ENCODE peak calls at places on chromosome 2, in five cellular contexts. One of them, this sample, is unnamed. For H3K4me1, the result is how much of the 10 kb centered on the place peaks cover.

GRCh38 chr2:217688494-217688893 is 314.3 kb downstream of the TNS1 start:
- DNase-seq in GM23248: no peak
- DNase-seq in endothelial cell of umbilical vein: no peak
- DNase-seq in OCI-LY7: no peak
- DNase-seq in osteoblast: no peak
- DNase-seq in this sample: no peak

GRCh38 chr2:54457326-54458023 is 1.3 kb downstream of the SPTBN1 start:
- DNase-seq in OCI-LY7: peak
- DNase-seq in endothelial cell of umbilical vein: peak
- DNase-seq in GM23248: peak
- DNase-seq in osteoblast: peak
- DNase-seq in this sample: no peak

GRCh38 chr2:17879137-17879912 is 858 bp downstream of the KCNS3 start:
- DNase-seq in endothelial cell of umbilical vein: peak
- DNase-seq in osteoblast: peak
- DNase-seq in OCI-LY7: no peak
- DNase-seq in GM23248: peak
- DNase-seq in this sample: peak

GRCh38 chr2:27596627-27597026 is 13.8 kb downstream of the ZNF512 start:
- DNase-seq in osteoblast: no peak
- DNase-seq in GM23248: peak
- DNase-seq in endothelial cell of umbilical vein: no peak
- DNase-seq in OCI-LY7: no peak
- DNase-seq in this sample: no peak

GRCh38 chr2:148058641-148059040 is 37.8 kb downstream of the MBD5 start:
- DNase-seq in OCI-LY7: no peak
- DNase-seq in endothelial cell of umbilical vein: no peak
- DNase-seq in osteoblast: peak
- DNase-seq in GM23248: peak
- DNase-seq in this sample: no peak

GRCh38 chr2:149989447-149990063 is 402.0 kb upstream of the MMADHC start:
- DNase-seq in endothelial cell of umbilical vein: peak
- DNase-seq in OCI-LY7: no peak
- DNase-seq in GM23248: peak
- DNase-seq in osteoblast: peak
- DNase-seq in this sample: peak

GRCh38 chr2:11175293-11175795 is 20.1 kb downstream of the SLC66A3 start:
- DNase-seq in OCI-LY7: no peak
- DNase-seq in osteoblast: peak
- DNase-seq in GM23248: peak
- DNase-seq in endothelial cell of umbilical vein: no peak
- DNase-seq in this sample: no peak

GRCh38 chr2:11710210-11710609 is 36.2 kb upstream of the LPIN1 start:
- DNase-seq in endothelial cell of umbilical vein: peak
- DNase-seq in OCI-LY7: no peak
- DNase-seq in osteoblast: peak
- DNase-seq in GM23248: peak
- DNase-seq in this sample: peak

GRCh38 chr2:136255648-136256461 is 137.9 kb upstream of the CXCR4 start:
- DNase-seq in GM23248: no peak
- DNase-seq in endothelial cell of umbilical vein: no peak
- DNase-seq in OCI-LY7: peak
- DNase-seq in osteoblast: no peak
- DNase-seq in this sample: no peak

GRCh38 chr2:26618611-26619010 is 22.6 kb downstream of the CIB4 start:
- DNase-seq in endothelial cell of umbilical vein: no peak
- DNase-seq in GM23248: no peak
- DNase-seq in OCI-LY7: no peak
- DNase-seq in osteoblast: no peak
- DNase-seq in this sample: no peak

GRCh38 chr2:100750143-100750542 is 69.8 kb upstream of the NPAS2 start:
- DNase-seq in GM23248: no peak
- DNase-seq in osteoblast: no peak
- DNase-seq in endothelial cell of umbilical vein: no peak
- DNase-seq in OCI-LY7: no peak
- DNase-seq in this sample: no peak

GRCh38 chr2:163044116-163044515 is 205.5 kb upstream of the KCNH7 start:
- DNase-seq in GM23248: no peak
- DNase-seq in OCI-LY7: no peak
- DNase-seq in osteoblast: no peak
- DNase-seq in endothelial cell of umbilical vein: no peak
- DNase-seq in this sample: no peak

GRCh38 chr2:44083054-44083453 is 85.6 kb upstream of the PPM1B start:
- DNase-seq in GM23248: no peak
- DNase-seq in endothelial cell of umbilical vein: no peak
- DNase-seq in OCI-LY7: no peak
- DNase-seq in osteoblast: no peak
- DNase-seq in this sample: no peak

GRCh38 chr2:216016581-216016980 is 3.2 kb upstream of the MREG start:
- DNase-seq in osteoblast: no peak
- DNase-seq in OCI-LY7: peak
- DNase-seq in endothelial cell of umbilical vein: no peak
- DNase-seq in GM23248: no peak
- DNase-seq in this sample: no peak

GRCh38 chr2:59182249-59182648 is 941.1 kb upstream of the FANCL start:
- DNase-seq in osteoblast: no peak
- DNase-seq in endothelial cell of umbilical vein: no peak
- DNase-seq in OCI-LY7: peak
- DNase-seq in GM23248: peak
- DNase-seq in this sample: no peak

GRCh38 chr2:160372585-160372984 is 121.0 kb downstream of the RBMS1 start:
- DNase-seq in GM23248: peak
- DNase-seq in OCI-LY7: no peak
- DNase-seq in endothelial cell of umbilical vein: peak
- DNase-seq in osteoblast: no peak
- DNase-seq in this sample: no peak

GRCh38 chr2:31434911-31435310 is 20.4 kb upstream of the XDH start:
- DNase-seq in OCI-LY7: no peak
- DNase-seq in endothelial cell of umbilical vein: no peak
- DNase-seq in osteoblast: no peak
- DNase-seq in GM23248: peak
- DNase-seq in this sample: no peak

GRCh38 chr2:120620025-120620793 is 115.5 kb upstream of the GLI2 start:
- DNase-seq in osteoblast: peak
- DNase-seq in GM23248: peak
- DNase-seq in OCI-LY7: no peak
- DNase-seq in endothelial cell of umbilical vein: no peak
- DNase-seq in this sample: peak

GRCh38 chr2:102736607-102737409 is 25.0 kb upstream of the TMEM182 start:
- DNase-seq in OCI-LY7: peak
- DNase-seq in osteoblast: peak
- DNase-seq in GM23248: peak
- DNase-seq in endothelial cell of umbilical vein: peak
- DNase-seq in this sample: peak

GRCh38 chr2:161139098-161139987 is 20.9 kb upstream of the TANK start:
- DNase-seq in OCI-LY7: no peak
- DNase-seq in osteoblast: peak
- DNase-seq in GM23248: peak
- DNase-seq in endothelial cell of umbilical vein: peak
- DNase-seq in this sample: no peak

GRCh38 chr2:207929923-207930322 is 95.4 kb downstream of the PLEKHM3 start:
- DNase-seq in OCI-LY7: no peak
- DNase-seq in endothelial cell of umbilical vein: no peak
- DNase-seq in osteoblast: no peak
- DNase-seq in GM23248: no peak
- DNase-seq in this sample: no peak
- H3K4me1 ChIP-seq in OCI-LY7: under half
- H3K4me1 ChIP-seq in endothelial cell of umbilical vein: under half
- H3K4me1 ChIP-seq in osteoblast: under half
- H3K4me1 ChIP-seq in GM23248: under half
- H3K4me1 ChIP-seq in this sample: under half

DNA sequence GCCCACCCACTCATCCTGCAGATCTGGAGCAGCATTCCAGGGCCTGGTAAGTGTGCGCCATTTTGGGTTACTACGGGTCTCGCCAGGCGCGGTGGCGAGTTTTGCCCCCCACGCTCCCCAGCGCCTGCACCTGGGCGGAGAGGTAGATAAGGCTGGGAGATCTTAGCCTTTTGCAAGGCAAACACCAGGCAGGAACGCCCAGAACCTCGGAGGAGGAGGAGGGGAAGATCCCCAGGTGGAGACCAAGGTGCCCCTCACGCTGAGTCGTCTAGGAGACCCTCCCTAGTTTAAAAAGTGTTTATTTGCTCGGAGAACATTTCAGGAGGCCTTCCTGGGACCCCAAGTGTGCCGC is 365 bp upstream of the RAMP1 start:
- DNase-seq in osteoblast: peak
- DNase-seq in GM23248: no peak
- DNase-seq in endothelial cell of umbilical vein: no peak
- DNase-seq in OCI-LY7: no peak
- DNase-seq in this sample: no peak
- H2AFZ ChIP-seq in osteoblast: no peak
- H2AFZ ChIP-seq in GM23248: no peak
- H2AFZ ChIP-seq in endothelial cell of umbilical vein: no peak
- H2AFZ ChIP-seq in OCI-LY7: no peak
- H2AFZ ChIP-seq in this sample: peak

GRCh38 chr2:231545105-231545902 is 15.1 kb upstream of the NMUR1 start:
- DNase-seq in endothelial cell of umbilical vein: peak
- DNase-seq in OCI-LY7: peak
- DNase-seq in osteoblast: peak
- DNase-seq in GM23248: no peak
- DNase-seq in this sample: peak
- H3K4me1 ChIP-seq in endothelial cell of umbilical vein: under half
- H3K4me1 ChIP-seq in OCI-LY7: under half
- H3K4me1 ChIP-seq in osteoblast: under half
- H3K4me1 ChIP-seq in GM23248: under half
- H3K4me1 ChIP-seq in this sample: under half

GRCh38 chr2:228654707-228655106 is 473.2 kb upstream of the SPHKAP start:
- DNase-seq in GM23248: no peak
- DNase-seq in OCI-LY7: no peak
- DNase-seq in osteoblast: no peak
- DNase-seq in endothelial cell of umbilical vein: no peak
- DNase-seq in this sample: no peak
- H2AFZ ChIP-seq in GM23248: no peak
- H2AFZ ChIP-seq in OCI-LY7: no peak
- H2AFZ ChIP-seq in osteoblast: no peak
- H2AFZ ChIP-seq in endothelial cell of umbilical vein: no peak
- H2AFZ ChIP-seq in this sample: no peak

DNA sequence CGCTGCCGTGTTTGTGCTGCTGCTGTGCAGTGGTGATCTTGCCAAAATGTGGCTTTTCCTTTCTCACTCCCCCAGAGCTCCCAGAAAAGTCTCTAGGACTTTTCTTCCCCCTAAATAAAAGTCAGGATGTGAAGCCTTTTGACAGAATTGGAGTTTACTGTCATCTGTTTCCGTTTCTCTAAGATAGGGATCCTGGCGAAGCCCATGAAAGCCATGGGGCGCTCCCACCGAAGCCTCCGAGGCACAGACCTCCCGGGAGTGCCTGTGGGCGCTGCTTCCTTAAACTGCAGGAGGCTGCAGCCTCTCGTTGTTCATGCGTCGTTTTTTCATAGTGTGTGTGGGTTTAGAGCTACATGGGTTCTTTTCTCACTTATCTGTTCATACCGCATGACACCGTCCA is 56.8 kb downstream of the ASAP2 start:
- DNase-seq in GM23248: peak
- DNase-seq in osteoblast: peak
- DNase-seq in OCI-LY7: no peak
- DNase-seq in endothelial cell of umbilical vein: peak
- DNase-seq in this sample: no peak
- H3K4me1 ChIP-seq in GM23248: half or more
- H3K4me1 ChIP-seq in osteoblast: half or more
- H3K4me1 ChIP-seq in OCI-LY7: under half
- H3K4me1 ChIP-seq in endothelial cell of umbilical vein: half or more
- H3K4me1 ChIP-seq in this sample: under half

GRCh38 chr2:138277062-138277461 is 224.5 kb upstream of the SPOPL start:
- DNase-seq in GM23248: no peak
- DNase-seq in osteoblast: no peak
- DNase-seq in endothelial cell of umbilical vein: no peak
- DNase-seq in OCI-LY7: no peak
- DNase-seq in this sample: no peak
- H2AFZ ChIP-seq in GM23248: no peak
- H2AFZ ChIP-seq in osteoblast: no peak
- H2AFZ ChIP-seq in endothelial cell of umbilical vein: peak
- H2AFZ ChIP-seq in OCI-LY7: no peak
- H2AFZ ChIP-seq in this sample: no peak

This sample was measured in PC-9.